ENCODE peak calls at places on chromosomes 2 and 18, in eight cellular contexts. A is progenitor cell of endocrine pancreas, B is uterus, S is epithelial cell of esophagus, G is dorsolateral prefrontal cortex, O is bronchial epithelial cell, Z is A549, L is HFF-Myc. U is an unnamed sample.

GRCh38 chr2:19895535-19895934 is 6.2 kb downstream of the TTC32 start:
- DNase-seq in S (no peak), O (no peak), B (no peak), A (no peak), L (no peak), G (no peak), Z (no peak), U (no peak)

GRCh38 chr18:2448565-2449151 is 122.6 kb downstream of the METTL4 start:
- DNase-seq in G (no peak), B (no peak), O (no peak), A (no peak), Z (no peak), L (no peak), S (no peak), U (no peak)

GRCh38 chr18:39635192-39635591 is 2069.6 kb upstream of the CELF4 start:
- DNase-seq in A (no peak), B (no peak), O (no peak), S (no peak), L (no peak), G (no peak), Z (no peak), U (no peak)

GRCh38 chr2:239162141-239162821 is 238.5 kb downstream of the HDAC4 start:
- DNase-seq in L (no peak), O (no peak), S (no peak), A (no peak), Z (no peak), B (peak), G (peak), U (no peak)

GRCh38 chr2:230877737-230878598 is 13.2 kb downstream of the ITM2C start:
- DNase-seq in O (no peak), S (no peak), G (no peak), Z (no peak), A (no peak), L (no peak), B (no peak), U (no peak)

GRCh38 chr2:64274399-64275173 is 130.4 kb upstream of the PELI1 start:
- DNase-seq in O (peak), G (no peak), S (peak), B (no peak), Z (no peak), A (no peak), L (no peak), U (no peak)

GRCh38 chr18:27785815-27786537 is 391.0 kb downstream of the CDH2 start:
- DNase-seq in O (no peak), L (no peak), A (no peak), G (no peak), Z (no peak), S (no peak), B (no peak), U (no peak)

GRCh38 chr2:201270293-201271001 is 10.1 kb downstream of the CASP8 start:
- DNase-seq in Z (no peak), O (no peak), B (no peak), G (no peak), L (no peak), A (no peak), S (no peak), U (no peak)

GRCh38 chr2:197159681-197160211 is 150.8 kb downstream of the ANKRD44 start:
- DNase-seq in L (peak), S (peak), O (peak), B (no peak), G (no peak), Z (peak), A (no peak), U (no peak)

GRCh38 chr2:147456729-147457128 is 388.1 kb upstream of the ACVR2A start:
- DNase-seq in L (no peak), O (no peak), B (no peak), G (no peak), S (peak), Z (no peak), A (no peak), U (no peak)

GRCh38 chr2:231395188-231396057 is at the start of gene B3GNT7:
- DNase-seq in L (no peak), A (no peak), B (no peak), S (no peak), O (no peak), Z (no peak), G (no peak), U (no peak)

GRCh38 chr2:172449916-172450550 is 22.6 kb downstream of the ITGA6 start:
- DNase-seq in A (no peak), Z (no peak), B (no peak), L (no peak), O (peak), G (no peak), S (peak), U (no peak)

GRCh38 chr18:62245177-62245576 is 58.1 kb downstream of the RELCH start:
- DNase-seq in S (no peak), Z (no peak), B (no peak), L (no peak), G (no peak), A (no peak), O (no peak), U (no peak)

GRCh38 chr2:36650031-36650430 is 46.5 kb upstream of the VIT start:
- DNase-seq in Z (peak), L (peak), O (peak), A (no peak), S (peak), B (no peak), G (no peak), U (no peak)

GRCh38 chr2:196244966-196245365 is 73.6 kb upstream of the STK17B start:
- DNase-seq in S (peak), O (peak), Z (no peak), L (no peak), A (no peak), G (no peak), B (no peak), U (no peak)

GRCh38 chr18:12085786-12086185 is 7.9 kb upstream of the ANKRD62 start:
- DNase-seq in S (no peak), G (no peak), A (no peak), L (no peak), B (no peak), Z (no peak), O (no peak), U (no peak)

GRCh38 chr2:33033524-33034150 is 86.9 kb downstream of the LTBP1 start:
- DNase-seq in A (no peak), B (peak), O (peak), G (no peak), Z (peak), S (peak), L (no peak), U (no peak)

GRCh38 chr2:119525574-119525973 is 1.3 kb upstream of the SCTR start:
- DNase-seq in B (no peak), S (no peak), O (no peak), G (no peak), Z (no peak), L (no peak), A (no peak), U (no peak)

GRCh38 chr18:6616981-6617380 is 112.5 kb upstream of the ARHGAP28 start:
- DNase-seq in Z (no peak), O (no peak), A (no peak), L (no peak), S (no peak), G (no peak), B (no peak), U (no peak)

GRCh38 chr2:214543386-214543955 is 132.6 kb downstream of the VWC2L start:
- DNase-seq in B (no peak), O (peak), G (no peak), S (peak), Z (no peak), L (no peak), A (no peak), U (no peak)

GRCh38 chr18:59921384-59921891 is 21.6 kb downstream of the PMAIP1 start:
- DNase-seq in G (no peak), A (no peak), Z (no peak), B (no peak), L (no peak), O (no peak), S (no peak), U (no peak)

GRCh38 chr2:44817256-44817655 is 124.2 kb upstream of the SIX3 start:
- DNase-seq in B (no peak), A (no peak), S (no peak), Z (no peak), G (no peak), O (no peak), L (no peak), U (no peak)

GRCh38 chr18:2927745-2928144 is 80.9 kb downstream of the EMILIN2 start:
- DNase-seq in L (no peak), A (no peak), Z (no peak), G (no peak), B (no peak), S (no peak), O (no peak), U (no peak)

GRCh38 chr2:33727361-33728032 is 128.4 kb upstream of the FAM98A start:
- DNase-seq in G (no peak), B (no peak), O (no peak), L (no peak), S (no peak), A (no peak), Z (no peak), U (no peak)

GRCh38 chr2:241994556-241995213 is 125.2 kb downstream of the RTP5 start:
- DNase-seq in O (no peak), Z (no peak), S (no peak), A (no peak), G (peak), L (no peak), B (no peak), U (no peak)

GRCh38 chr2:200247494-200247893 is 59.0 kb upstream of the SPATS2L start:
- DNase-seq in B (no peak), G (no peak), S (no peak), A (no peak), L (no peak), Z (no peak), O (no peak), U (no peak)

GRCh38 chr2:229855116-229855515 is 66.7 kb downstream of the TRIP12 start:
- DNase-seq in A (no peak), G (no peak), S (peak), L (no peak), Z (peak), B (no peak), O (peak), U (no peak)

GRCh38 chr18:69664399-69664798 is 263.7 kb downstream of the DOK6 start:
- DNase-seq in S (no peak), G (no peak), Z (no peak), L (no peak), B (no peak), A (no peak), O (no peak), U (no peak)

GRCh38 chr2:164747786-164748433 is 93.7 kb downstream of the COBLL1 start:
- DNase-seq in Z (no peak), O (no peak), G (no peak), S (no peak), B (no peak), A (no peak), L (no peak), U (no peak)

GRCh38 chr2:102144128-102144527 is 1.6 kb downstream of the IL1R1 start:
- DNase-seq in S (no peak), L (no peak), G (no peak), Z (no peak), A (no peak), B (peak), O (no peak), U (no peak)

GRCh38 chr2:189350515-189351209 is 90.6 kb upstream of the WDR75 start:
- DNase-seq in Z (no peak), G (no peak), B (peak), A (no peak), L (peak), S (no peak), O (no peak), U (no peak)

GRCh38 chr18:79940126-79940813 is 11.2 kb downstream of the SLC66A2 start:
- DNase-seq in L (no peak), S (no peak), O (no peak), G (peak), B (no peak), A (no peak), Z (no peak), U (no peak)

GRCh38 chr2:207188601-207189000 is 22.9 kb upstream of the KLF7 start:
- DNase-seq in G (no peak), S (peak), L (peak), B (no peak), O (peak), A (no peak), Z (peak), U (no peak)

GRCh38 chr2:130374587-130375290 is 18.9 kb downstream of the PTPN18 start:
- DNase-seq in O (no peak), Z (no peak), A (no peak), S (no peak), L (no peak), G (no peak), B (no peak), U (no peak)

GRCh38 chr18:13629841-13630747 is 96.3 kb downstream of the FAM210A start:
- DNase-seq in L (no peak), S (peak), B (peak), A (peak), Z (peak), O (peak), G (peak), U (peak)

GRCh38 chr18:48729421-48729820 is 190.6 kb downstream of the CTIF start:
- DNase-seq in Z (no peak), S (no peak), L (no peak), G (no peak), B (no peak), A (no peak), O (no peak), U (no peak)

DNA sequence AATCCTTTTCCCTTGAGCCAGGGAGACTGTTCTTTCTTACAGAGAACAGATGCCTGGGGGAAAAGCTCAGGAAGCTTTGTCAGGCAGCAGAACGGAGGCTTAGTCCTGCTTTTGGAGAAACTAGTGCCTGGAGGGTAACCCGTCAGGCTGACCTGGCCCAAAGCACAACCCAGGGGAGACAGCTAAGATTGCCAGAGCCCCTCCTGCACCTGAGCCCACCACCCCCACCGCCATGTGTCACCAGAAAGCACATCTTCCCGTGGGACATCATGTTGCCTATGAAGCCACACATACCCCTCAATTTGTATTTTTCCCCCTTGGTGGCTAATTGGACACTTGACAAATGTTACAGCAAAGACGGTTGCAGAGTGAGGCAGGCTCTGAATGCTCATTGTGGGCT is 229.7 kb downstream of the ATAD2B start:
- DNase-seq in S (no peak), G (no peak), B (no peak), L (no peak), A (no peak), O (no peak), Z (no peak), U (no peak)
- TF ChIP-seq CTCF in S (no peak), G (no peak), B (no peak), L (no peak), A (no peak), O (no peak), Z (no peak), U (no peak)

GRCh38 chr18:75363446-75364225 is 63.9 kb downstream of the SMIM21 start:
- DNase-seq in G (no peak), A (no peak), Z (no peak), O (no peak), B (no peak), S (no peak), L (no peak), U (no peak)

GRCh38 chr18:75369026-75369425 is 58.5 kb downstream of the SMIM21 start:
- DNase-seq in B (no peak), A (no peak), L (no peak), G (no peak), S (no peak), O (no peak), Z (no peak), U (no peak)

GRCh38 chr18:75365230-75365629 is 62.3 kb downstream of the SMIM21 start:
- DNase-seq in Z (no peak), B (no peak), G (no peak), S (no peak), L (no peak), O (no peak), A (no peak), U (no peak)

GRCh38 chr18:75364512-75364911 is 63.0 kb downstream of the SMIM21 start:
- DNase-seq in Z (peak), A (no peak), O (no peak), G (no peak), S (no peak), L (no peak), B (no peak), U (no peak)

GRCh38 chr18:75365837-75366236 is 61.7 kb downstream of the SMIM21 start:
- DNase-seq in G (no peak), L (no peak), S (no peak), O (no peak), Z (no peak), A (no peak), B (no peak), U (no peak)
- TF ChIP-seq CTCF in G (no peak), L (no peak), S (no peak), O (no peak), Z (no peak), A (no peak), B (no peak), U (no peak)

DNA sequence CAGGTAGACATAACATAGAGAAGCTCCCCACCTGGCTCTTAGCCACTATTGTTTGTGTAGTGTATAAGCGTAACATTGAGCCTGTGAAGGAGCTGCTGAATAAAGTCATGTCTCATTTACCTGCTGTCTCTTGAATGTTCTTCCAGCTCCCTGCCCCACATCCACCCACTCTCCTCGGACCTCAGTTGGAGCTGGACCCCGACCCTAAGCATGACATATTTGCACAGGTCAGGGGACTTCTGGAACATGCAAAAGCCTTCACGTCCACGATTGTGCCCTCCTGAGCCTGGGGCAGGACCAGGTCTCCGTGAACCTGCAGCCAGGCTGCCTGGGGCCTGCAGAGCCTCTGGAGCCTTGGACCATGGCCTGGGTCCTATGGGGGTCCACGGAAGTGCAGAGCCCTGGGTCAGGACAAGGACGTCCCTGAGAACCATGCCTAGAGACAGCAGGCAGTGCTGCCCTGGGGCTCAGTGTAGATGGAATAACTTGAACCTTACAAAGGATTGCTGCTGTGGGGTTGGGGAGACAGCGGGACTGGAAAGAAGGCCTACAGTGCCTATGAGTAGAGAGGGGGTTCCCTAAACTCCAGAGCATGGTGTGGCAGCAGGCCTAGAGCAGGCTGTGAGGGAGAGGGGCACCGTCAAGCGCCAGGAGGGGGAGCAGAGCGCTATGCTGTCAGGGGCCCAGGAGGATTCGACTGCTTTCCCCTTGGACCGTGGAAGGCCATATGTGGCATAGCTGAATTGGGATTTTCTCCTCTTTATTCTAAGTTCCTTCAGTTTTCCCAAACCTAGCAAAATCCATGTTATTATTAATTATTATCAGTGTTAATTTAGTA is 99.9 kb upstream of the ZNF236 start:
- DNase-seq in S (no peak), G (no peak), B (no peak), O (no peak), A (no peak), Z (no peak), L (no peak), U (no peak)
- TF ChIP-seq CTCF in S (no peak), G (no peak), B (no peak), O (no peak), A (no peak), Z (no peak), L (no peak), U (no peak)

GRCh38 chr2:163612332-163612731 is 123.5 kb downstream of the FIGN start:
- DNase-seq in S (no peak), B (no peak), L (no peak), Z (no peak), A (no peak), O (no peak), G (no peak), U (no peak)

GRCh38 chr2:163613155-163613554 is 122.7 kb downstream of the FIGN start:
- DNase-seq in G (no peak), O (no peak), L (no peak), S (no peak), A (no peak), B (no peak), Z (no peak), U (no peak)

GRCh38 chr2:163611557-163611906 is 124.3 kb downstream of the FIGN start:
- DNase-seq in S (no peak), L (no peak), A (no peak), B (no peak), G (no peak), Z (no peak), O (no peak), U (no peak)

GRCh38 chr2:163607630-163608029 is 128.2 kb downstream of the FIGN start:
- DNase-seq in B (no peak), A (no peak), L (no peak), S (no peak), O (no peak), G (no peak), Z (no peak), U (no peak)

GRCh38 chr2:163610817-163611556 is 124.8 kb downstream of the FIGN start:
- DNase-seq in B (no peak), O (no peak), S (no peak), Z (peak), G (no peak), A (no peak), L (no peak), U (no peak)
- TF ChIP-seq CTCF in B (no peak), O (peak), S (peak), Z (no peak), G (peak), A (peak), L (peak), U (peak)

GRCh38 chr2:15986068-15986560 is 45.8 kb downstream of the MYCN start:
- DNase-seq in S (no peak), O (no peak), B (no peak), L (no peak), G (no peak), Z (no peak), A (no peak), U (no peak)
- TF ChIP-seq CTCF in S (no peak), O (no peak), B (no peak), L (no peak), G (no peak), Z (no peak), A (no peak), U (no peak)

DNA sequence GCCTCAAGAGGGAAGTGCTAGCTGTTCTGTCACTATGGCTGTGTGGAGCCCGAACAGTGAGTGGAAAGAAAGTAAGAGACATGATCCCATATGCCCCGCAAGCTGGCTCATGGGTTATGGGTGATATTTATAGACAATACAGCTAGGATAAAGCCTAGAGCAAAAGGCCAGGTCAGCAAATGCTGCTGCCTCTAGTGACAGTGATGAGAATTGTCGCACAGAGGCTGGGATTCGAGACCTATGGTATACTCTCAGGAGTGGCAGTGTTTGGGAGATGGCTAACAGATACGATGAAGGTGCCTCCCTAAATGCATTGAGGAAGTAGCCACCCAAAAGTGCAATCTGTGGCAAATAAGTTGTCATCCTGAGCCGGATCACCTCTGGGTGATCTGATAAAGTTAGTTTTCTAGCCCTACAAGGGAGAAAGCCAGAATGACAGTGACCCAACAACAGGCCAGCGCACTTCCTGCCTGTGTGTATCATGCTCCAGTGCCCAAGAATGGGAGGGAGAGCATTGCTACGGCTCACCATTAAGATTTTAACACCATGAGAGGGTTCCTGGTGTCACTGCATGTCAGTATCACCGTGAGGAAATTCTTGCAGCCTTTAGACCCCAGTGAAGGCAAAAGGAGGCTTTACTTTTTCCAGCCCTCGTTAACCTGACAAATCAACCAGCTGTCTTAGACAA is 92.3 kb upstream of the TGFA start:
- DNase-seq in G (no peak), L (no peak), S (peak), O (peak), A (no peak), B (no peak), Z (peak), U (no peak)
- TF ChIP-seq CTCF in G (no peak), L (no peak), S (peak), O (peak), A (peak), B (no peak), Z (peak), U (peak)